ENCODE peak calls at places on chromosome 20, in seven cellular contexts. H is RWPE2, V is mammary epithelial cell, M is psoas muscle, W is tibial nerve, P is body of pancreas, J is keratinocyte. S is an unnamed sample.

GRCh38 chr20:25083773-25084615 is 2.1 kb upstream of the VSX1 start:
- DNase-seq in H (peak; percentile 63), V (no peak), M (no peak), W (no peak), P (no peak), J (no peak), S (no peak)

GRCh38 chr20:43975096-43975768 is 60.6 kb downstream of the TOX2 start:
- DNase-seq in H (peak; percentile 87), V (peak; percentile 85), M (no peak), W (no peak), P (no peak), J (no peak), S (no peak)

GRCh38 chr20:36717657-36718056 is 28.2 kb downstream of the NDRG3 start:
- DNase-seq in H (no peak), V (no peak), M (no peak), W (no peak), P (peak; percentile 5), J (no peak), S (peak; percentile 5)

GRCh38 chr20:10427060-10427692 is 6.8 kb downstream of the MKKS start:
- DNase-seq in H (no peak), V (peak; percentile 47), M (peak; percentile 29), W (no peak), P (peak; percentile 62), J (no peak), S (no peak)

GRCh38 chr20:8587810-8588209 is 455.7 kb downstream of the PLCB1 start:
- DNase-seq in H (no peak), V (no peak), M (no peak), W (no peak), P (no peak), J (no peak), S (no peak)

GRCh38 chr20:50309280-50309763 is 118.7 kb downstream of the CEBPB start:
- DNase-seq in H (no peak), V (no peak), M (no peak), W (no peak), P (no peak), J (no peak), S (no peak)

GRCh38 chr20:56400001-56400640 is 7.7 kb downstream of the CSTF1 start:
- DNase-seq in H (no peak), V (peak; percentile 34), M (no peak), W (no peak), P (peak; percentile 67), J (no peak), S (peak; percentile 33)

GRCh38 chr20:53920647-53921245 is 149.6 kb downstream of the BCAS1 start:
- DNase-seq in H (no peak), V (no peak), M (no peak), W (no peak), P (no peak), J (no peak), S (no peak)

GRCh38 chr20:45470939-45471338 is 1.4 kb downstream of the WFDC2 start:
- DNase-seq in H (peak; percentile 66), V (no peak), M (no peak), W (no peak), P (no peak), J (no peak), S (no peak)

GRCh38 chr20:38165966-38166706 is 1.1 kb upstream of the TGM2 start:
- DNase-seq in H (no peak), V (peak; percentile 65), M (no peak), W (no peak), P (no peak), J (no peak), S (no peak)

DNA sequence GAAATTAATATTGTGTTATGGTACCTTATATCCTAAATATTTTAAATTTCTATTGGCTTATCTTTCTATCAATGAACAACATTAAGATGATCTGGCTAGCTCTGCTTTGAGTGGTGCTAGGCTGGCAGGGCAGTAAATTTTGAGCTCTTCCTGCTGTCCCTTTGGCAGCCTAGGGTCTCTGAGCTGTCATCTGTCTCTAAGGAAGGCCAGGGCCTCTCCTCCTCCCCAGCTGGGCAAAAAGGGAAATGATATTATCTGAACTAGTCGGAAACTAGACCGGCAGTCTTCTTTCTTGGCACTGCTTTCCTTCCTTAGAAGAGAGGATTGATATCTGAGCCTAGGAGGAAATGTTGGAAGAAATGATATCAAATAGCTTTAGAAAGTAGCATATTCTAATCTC is 176.7 kb upstream of the BTBD3 start:
- DNase-seq in H (no peak), V (no peak), M (no peak), W (no peak), P (no peak), J (no peak), S (no peak)
- TF ChIP-seq CTCF in H (no peak), V (no peak), M (no peak), W (no peak), P (no peak), J (no peak), S (no peak)

GRCh38 chr20:5161536-5162164 is 34.8 kb downstream of the CDS2 start:
- DNase-seq in H (no peak), V (no peak), M (no peak), W (no peak), P (no peak), J (no peak), S (no peak)
- H3K4me1 ChIP-seq in H (peaks cover 3% of the 10 kb centered on the region), V (peaks cover 4% of the 10 kb centered on the region), M (peaks cover 48% of the 10 kb centered on the region), W (peaks cover 14% of the 10 kb centered on the region), P (no peaks in the 10 kb centered on the region), J (peaks cover 3% of the 10 kb centered on the region), S (no peaks in the 10 kb centered on the region)

GRCh38 chr20:61523145-61523544 is 271.1 kb downstream of the CDH4 start:
- DNase-seq in H (no peak), V (no peak), M (no peak), W (no peak), P (no peak), J (no peak), S (no peak)
- H3K27ac ChIP-seq in H (no peak overlapping the region), V (no peak overlapping the region), M (no peak overlapping the region), W (no peak overlapping the region), P (no peak overlapping the region), J (no peak overlapping the region), S (no peak overlapping the region)

DNA sequence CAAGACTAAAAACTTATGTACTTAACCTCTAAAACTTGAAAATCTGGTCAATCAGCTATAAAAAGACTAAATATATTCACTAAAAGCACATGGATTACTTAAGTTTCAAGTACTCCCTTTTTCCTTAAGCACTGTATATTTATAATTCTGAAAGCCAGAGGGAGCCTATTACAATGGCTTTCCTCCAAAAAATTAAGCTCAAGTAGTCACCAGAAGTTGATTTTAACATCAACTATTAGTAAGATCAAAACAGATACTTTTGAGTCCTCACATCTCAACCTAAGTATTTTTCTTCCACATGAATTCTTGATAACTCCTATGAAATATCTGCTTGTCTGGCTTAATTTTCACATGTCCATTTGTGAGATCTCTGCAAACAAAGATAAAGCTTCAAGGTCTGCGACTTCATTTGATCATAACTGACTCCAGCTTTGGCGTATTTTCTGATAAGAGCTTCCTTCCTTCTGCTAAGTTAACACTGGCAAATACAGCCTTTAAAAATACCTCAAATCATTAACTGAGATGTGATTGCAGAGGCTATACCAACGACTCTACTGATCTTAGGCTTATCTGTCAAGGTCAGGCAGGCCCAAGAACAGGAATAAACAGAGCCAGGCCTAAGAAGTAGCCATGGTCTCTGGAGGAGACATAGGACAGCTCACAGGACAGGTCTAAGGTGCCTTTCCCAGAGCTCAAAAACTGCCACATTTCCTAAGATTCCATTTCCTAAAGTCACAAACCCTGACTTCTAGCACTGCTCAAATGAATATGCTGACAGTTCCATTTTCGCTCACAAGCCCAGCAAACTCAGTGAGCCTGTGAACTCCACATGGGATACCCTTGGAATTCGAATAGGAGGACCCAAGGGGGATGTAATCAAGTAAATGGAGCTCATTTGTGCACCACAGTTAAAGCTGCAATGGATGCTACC is 10.0 kb downstream of the SNX5 start:
- DNase-seq in H (no peak), V (no peak), M (no peak), W (no peak), P (no peak), J (no peak), S (no peak)
- TF ChIP-seq CTCF in H (no peak), V (no peak), M (peak; percentile 25), W (no peak), P (no peak), J (no peak), S (no peak)

GRCh38 chr20:59120491-59120890 is 43.1 kb upstream of the ZNF831 start:
- DNase-seq in H (no peak), V (no peak), M (no peak), W (no peak), P (no peak), J (no peak), S (no peak)

GRCh38 chr20:59122377-59122932 is 41.2 kb upstream of the ZNF831 start:
- DNase-seq in H (no peak), V (no peak), M (no peak), W (no peak), P (no peak), J (no peak), S (no peak)

GRCh38 chr20:59120919-59121318 is 42.7 kb upstream of the ZNF831 start:
- DNase-seq in H (no peak), V (no peak), M (no peak), W (no peak), P (no peak), J (no peak), S (no peak)

GRCh38 chr20:59121714-59122376 is 41.8 kb upstream of the ZNF831 start:
- DNase-seq in H (no peak), V (no peak), M (no peak), W (no peak), P (no peak), J (no peak), S (no peak)

GRCh38 chr20:59118855-59119254 is 44.8 kb upstream of the ZNF831 start:
- DNase-seq in H (no peak), V (no peak), M (no peak), W (no peak), P (peak; percentile 22), J (no peak), S (no peak)
- H3K4me1 ChIP-seq in H (no peaks in the 10 kb centered on the region), V (no peaks in the 10 kb centered on the region), M (no peaks in the 10 kb centered on the region), W (no peaks in the 10 kb centered on the region), P (no peaks in the 10 kb centered on the region), J (no peaks in the 10 kb centered on the region), S (no peaks in the 10 kb centered on the region)

GRCh38 chr20:64229537-64230061 is 25.9 kb upstream of the PCMTD2 start:
- DNase-seq in H (peak; percentile 65), V (peak; percentile 29), M (no peak), W (no peak), P (no peak), J (no peak), S (no peak)
- H3K27ac ChIP-seq in H (no peak overlapping the region), V (no peak overlapping the region), M (no peak overlapping the region), W (no peak overlapping the region), P (no peak overlapping the region), J (no peak overlapping the region), S (no peak overlapping the region)

GRCh38 chr20:52893498-52893897 is 78.7 kb upstream of the TSHZ2 start:
- DNase-seq in H (no peak), V (no peak), M (no peak), W (no peak), P (no peak), J (no peak), S (no peak)
- TF ChIP-seq CTCF in H (no peak), V (no peak), M (no peak), W (no peak), P (no peak), J (no peak), S (no peak)